ENCODE peak calls at places on chromosomes 12 and 14, in seven cellular contexts. Q is uterus, B is mammary epithelial cell, L is left lung, F is ovary, X is fibroblast of villous mesenchyme, M is MM.1S. N is an unnamed sample.

GRCh38 chr12:110775997-110776396 is 33.3 kb upstream of the PPP1CC start:
- DNase-seq in Q (no peak), B (no peak), L (no peak), F (no peak), X (no peak), M (no peak), N (no peak)

GRCh38 chr14:93303659-93304058 is 29.2 kb downstream of the BTBD7 start:
- DNase-seq in Q (no peak), B (no peak), L (no peak), F (no peak), X (no peak), M (no peak), N (peak)

GRCh38 chr14:28375295-28375694 is 391.3 kb upstream of the FOXG1 start:
- DNase-seq in Q (no peak), B (peak), L (no peak), F (no peak), X (no peak), M (peak), N (no peak)

GRCh38 chr12:12182926-12183325 is 83.9 kb downstream of the LRP6 start:
- DNase-seq in Q (no peak), B (peak), L (no peak), F (peak), X (peak), M (no peak), N (no peak)

GRCh38 chr14:45038256-45038655 is 45.7 kb upstream of the PRPF39 start:
- DNase-seq in Q (no peak), B (no peak), L (no peak), F (no peak), X (no peak), M (no peak), N (no peak)

GRCh38 chr12:2794261-2794735 is 472 bp upstream of the FKBP4 start:
- DNase-seq in Q (no peak), B (peak), L (no peak), F (no peak), X (no peak), M (no peak), N (no peak)

GRCh38 chr14:68377459-68377858 is 415.4 kb downstream of the ZFP36L1 start:
- DNase-seq in Q (peak), B (peak), L (peak), F (peak), X (peak), M (no peak), N (peak)

GRCh38 chr14:24238123-24238522 is 4.3 kb downstream of the TINF2 start:
- DNase-seq in Q (no peak), B (peak), L (no peak), F (no peak), X (no peak), M (no peak), N (no peak)

GRCh38 chr12:68794653-68795253 is 13.2 kb upstream of the MDM2 start:
- DNase-seq in Q (no peak), B (peak), L (no peak), F (no peak), X (no peak), M (no peak), N (no peak)

GRCh38 chr12:114319422-114319821 is 86.5 kb downstream of the TBX5 start:
- DNase-seq in Q (peak), B (no peak), L (peak), F (no peak), X (no peak), M (no peak), N (peak)

GRCh38 chr12:107131832-107132616 is 38.7 kb upstream of the CRY1 start:
- DNase-seq in Q (no peak), B (peak), L (no peak), F (no peak), X (peak), M (peak), N (no peak)

GRCh38 chr14:21257395-21258193 is 11.6 kb downstream of the HNRNPC start:
- DNase-seq in Q (no peak), B (no peak), L (no peak), F (no peak), X (peak), M (no peak), N (no peak)

GRCh38 chr12:69502342-69503081 is 32.3 kb downstream of the FRS2 start:
- DNase-seq in Q (no peak), B (peak), L (no peak), F (no peak), X (no peak), M (no peak), N (no peak)

GRCh38 chr12:76080729-76081415 is 3.6 kb downstream of the NAP1L1 start:
- DNase-seq in Q (no peak), B (no peak), L (no peak), F (no peak), X (peak), M (no peak), N (no peak)

GRCh38 chr12:63978519-63978918 is 134.0 kb downstream of the SRGAP1 start:
- DNase-seq in Q (no peak), B (peak), L (no peak), F (no peak), X (peak), M (no peak), N (no peak)

GRCh38 chr14:53411110-53411509 is 258.0 kb upstream of the DDHD1 start:
- DNase-seq in Q (no peak), B (no peak), L (no peak), F (no peak), X (peak), M (no peak), N (no peak)

GRCh38 chr14:54650331-54651017 is 83.5 kb downstream of the SAMD4A start:
- DNase-seq in Q (peak), B (peak), L (peak), F (no peak), X (peak), M (no peak), N (peak)

GRCh38 chr12:24599737-24600136 is 349.2 kb downstream of the BCAT1 start:
- DNase-seq in Q (no peak), B (no peak), L (no peak), F (no peak), X (no peak), M (no peak), N (no peak)

GRCh38 chr12:132576701-132577100 is 33.7 kb downstream of the LRCOL1 start:
- DNase-seq in Q (no peak), B (no peak), L (no peak), F (no peak), X (no peak), M (no peak), N (no peak)

GRCh38 chr14:61511558-61511924 is 183.8 kb upstream of the HIF1A start:
- DNase-seq in Q (no peak), B (peak), L (no peak), F (no peak), X (no peak), M (no peak), N (no peak)

GRCh38 chr14:34318014-34318413 is 144.0 kb downstream of the SPTSSA start:
- DNase-seq in Q (no peak), B (no peak), L (no peak), F (no peak), X (no peak), M (no peak), N (no peak)

GRCh38 chr12:75665216-75665615 is 153.8 kb upstream of the KRR1 start:
- DNase-seq in Q (no peak), B (no peak), L (no peak), F (no peak), X (peak), M (no peak), N (no peak)

GRCh38 chr12:63006536-63006935 is 71.6 kb upstream of the PPM1H start:
- DNase-seq in Q (no peak), B (no peak), L (no peak), F (no peak), X (no peak), M (no peak), N (no peak)

GRCh38 chr14:49688701-49689030 is 652 bp upstream of the POLE2 start:
- DNase-seq in Q (no peak), B (no peak), L (no peak), F (no peak), X (no peak), M (no peak), N (no peak)

GRCh38 chr14:29709490-29709889 is 218.2 kb downstream of the PRKD1 start:
- DNase-seq in Q (no peak), B (no peak), L (no peak), F (no peak), X (peak), M (no peak), N (no peak)

GRCh38 chr12:71504471-71504852 is 64.9 kb downstream of the LGR5 start:
- DNase-seq in Q (no peak), B (no peak), L (no peak), F (no peak), X (no peak), M (no peak), N (peak)

GRCh38 chr14:69129264-69129880 is 23.5 kb downstream of the DCAF5 start:
- DNase-seq in Q (peak), B (peak), L (peak), F (peak), X (peak), M (peak), N (peak)

GRCh38 chr12:105363890-105364289 is 33.4 kb downstream of the C12orf75 start:
- DNase-seq in Q (no peak), B (no peak), L (no peak), F (no peak), X (no peak), M (no peak), N (no peak)

GRCh38 chr14:95741051-95741490 is 27.1 kb upstream of the TCL1A start:
- DNase-seq in Q (no peak), B (peak), L (no peak), F (no peak), X (peak), M (no peak), N (no peak)
- H3K4me3 ChIP-seq in Q (no peak), B (no peak), L (no peak), F (no peak), X (no peak), M (no peak), N (no peak)

DNA sequence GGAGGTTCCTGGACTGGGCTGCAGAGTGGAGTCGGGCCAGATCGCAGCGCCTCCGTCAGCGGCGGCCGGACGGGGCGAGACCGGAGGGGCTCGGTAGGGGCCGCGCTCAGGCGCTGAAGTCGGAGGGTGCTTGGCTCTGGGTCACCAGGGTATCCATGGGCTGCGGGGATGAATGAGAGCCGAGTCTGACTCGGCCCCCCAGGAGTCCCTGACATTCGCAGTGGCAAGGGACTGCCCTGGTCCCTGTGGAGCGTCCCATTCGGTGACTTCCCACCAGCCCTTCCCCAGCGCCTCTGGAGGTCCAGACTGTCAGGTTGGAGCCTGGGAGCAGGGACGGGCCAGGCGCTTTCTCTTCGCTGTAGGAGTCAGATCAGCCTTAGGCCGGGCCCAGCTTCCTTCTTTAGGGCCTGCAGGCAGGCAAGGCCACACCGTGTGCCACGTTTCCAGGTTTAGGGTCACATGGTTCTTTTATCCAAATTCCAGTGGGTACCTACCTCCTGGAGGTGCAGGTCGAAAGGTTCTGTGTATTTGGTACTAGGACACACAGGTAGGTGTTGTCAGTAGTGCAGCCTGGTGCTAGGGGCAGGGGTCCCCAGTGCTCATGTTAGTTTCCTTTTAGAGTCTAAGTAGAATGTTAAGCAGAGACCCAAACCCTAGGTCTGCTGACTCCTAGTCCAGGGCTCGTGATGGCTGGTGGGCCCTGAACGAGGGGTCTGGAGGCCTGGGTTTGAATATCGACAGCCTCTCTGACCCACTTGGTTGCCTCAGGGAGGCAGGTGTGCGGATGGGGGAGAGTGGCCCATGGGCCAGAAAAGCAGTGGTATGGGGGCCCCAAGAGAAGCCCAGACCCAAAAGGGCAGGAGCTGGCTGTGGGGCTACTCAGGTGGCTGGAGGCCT is 1.2 kb upstream of the SLC25A29 start:
- DNase-seq in Q (no peak), B (no peak), L (peak), F (peak), X (no peak), M (no peak), N (peak)
- H3K4me3 ChIP-seq in Q (peak), B (peak), L (peak), F (peak), X (peak), M (peak), N (peak)

GRCh38 chr12:109722753-109723109 is 9.1 kb downstream of the FAM222A start:
- DNase-seq in Q (no peak), B (no peak), L (no peak), F (no peak), X (no peak), M (no peak), N (no peak)

GRCh38 chr12:109721276-109721675 is 7.7 kb downstream of the FAM222A start:
- DNase-seq in Q (no peak), B (no peak), L (no peak), F (no peak), X (no peak), M (no peak), N (peak)

GRCh38 chr12:109723311-109723791 is 9.7 kb downstream of the FAM222A start:
- DNase-seq in Q (peak), B (no peak), L (no peak), F (no peak), X (no peak), M (no peak), N (peak)

GRCh38 chr12:109720856-109721189 is 7.2 kb downstream of the FAM222A start:
- DNase-seq in Q (no peak), B (no peak), L (no peak), F (no peak), X (no peak), M (no peak), N (no peak)

DNA sequence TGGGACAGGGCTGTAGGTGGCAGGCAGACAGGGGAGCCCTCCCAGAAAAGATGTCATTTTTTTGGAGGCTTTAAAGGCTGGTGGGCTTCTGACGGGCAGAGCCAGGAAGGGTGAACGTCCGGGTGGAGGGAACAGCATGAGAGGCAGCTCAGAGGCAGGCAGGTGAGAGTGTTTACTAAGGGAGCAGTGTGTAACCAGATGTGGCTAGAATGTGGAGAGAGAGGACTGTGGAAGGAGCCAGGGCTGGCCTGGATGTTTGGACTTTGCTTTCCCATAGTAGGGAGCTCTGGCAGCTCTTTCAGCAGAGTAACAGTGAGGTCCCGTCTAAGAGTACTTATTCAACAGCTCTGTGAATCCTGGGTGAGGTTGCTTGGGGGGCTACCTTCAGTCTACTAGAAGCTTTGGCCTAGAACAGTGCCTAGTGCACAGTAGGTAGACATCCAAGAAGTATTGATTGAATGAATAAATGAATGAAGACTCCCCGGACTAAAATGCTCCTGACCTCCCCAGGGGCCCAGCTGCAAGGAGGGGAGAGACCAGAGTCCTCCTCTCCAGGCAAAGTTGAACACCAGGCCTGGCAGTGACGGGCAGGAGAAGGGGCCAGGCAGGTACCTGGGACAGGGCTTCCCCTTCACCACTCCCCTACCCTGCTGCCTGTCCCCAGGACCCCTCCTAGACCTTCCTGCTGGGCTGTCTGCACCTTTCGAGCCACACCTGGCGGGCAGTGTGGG is 8.6 kb downstream of the FAM222A start:
- DNase-seq in Q (no peak), B (no peak), L (no peak), F (no peak), X (no peak), M (no peak), N (no peak)
- H3K4me3 ChIP-seq in Q (no peak), B (no peak), L (no peak), F (no peak), X (no peak), M (no peak), N (no peak)

GRCh38 chr12:13536219-13536910 is 339.8 kb downstream of the EMP1 start:
- DNase-seq in Q (no peak), B (no peak), L (no peak), F (no peak), X (no peak), M (no peak), N (no peak)

GRCh38 chr12:13534242-13534641 is 337.7 kb downstream of the EMP1 start:
- DNase-seq in Q (no peak), B (no peak), L (no peak), F (no peak), X (no peak), M (no peak), N (no peak)

GRCh38 chr12:13537623-13538022 is 341.1 kb downstream of the EMP1 start:
- DNase-seq in Q (no peak), B (no peak), L (no peak), F (no peak), X (no peak), M (peak), N (no peak)

GRCh38 chr12:13538136-13538535 is 341.6 kb downstream of the EMP1 start:
- DNase-seq in Q (no peak), B (no peak), L (no peak), F (no peak), X (no peak), M (no peak), N (no peak)

GRCh38 chr12:13534645-13535398 is 338.3 kb downstream of the EMP1 start:
- DNase-seq in Q (peak), B (peak), L (peak), F (peak), X (peak), M (peak), N (peak)
- H3K4me3 ChIP-seq in Q (no peak), B (no peak), L (no peak), F (no peak), X (peak), M (no peak), N (no peak)

DNA sequence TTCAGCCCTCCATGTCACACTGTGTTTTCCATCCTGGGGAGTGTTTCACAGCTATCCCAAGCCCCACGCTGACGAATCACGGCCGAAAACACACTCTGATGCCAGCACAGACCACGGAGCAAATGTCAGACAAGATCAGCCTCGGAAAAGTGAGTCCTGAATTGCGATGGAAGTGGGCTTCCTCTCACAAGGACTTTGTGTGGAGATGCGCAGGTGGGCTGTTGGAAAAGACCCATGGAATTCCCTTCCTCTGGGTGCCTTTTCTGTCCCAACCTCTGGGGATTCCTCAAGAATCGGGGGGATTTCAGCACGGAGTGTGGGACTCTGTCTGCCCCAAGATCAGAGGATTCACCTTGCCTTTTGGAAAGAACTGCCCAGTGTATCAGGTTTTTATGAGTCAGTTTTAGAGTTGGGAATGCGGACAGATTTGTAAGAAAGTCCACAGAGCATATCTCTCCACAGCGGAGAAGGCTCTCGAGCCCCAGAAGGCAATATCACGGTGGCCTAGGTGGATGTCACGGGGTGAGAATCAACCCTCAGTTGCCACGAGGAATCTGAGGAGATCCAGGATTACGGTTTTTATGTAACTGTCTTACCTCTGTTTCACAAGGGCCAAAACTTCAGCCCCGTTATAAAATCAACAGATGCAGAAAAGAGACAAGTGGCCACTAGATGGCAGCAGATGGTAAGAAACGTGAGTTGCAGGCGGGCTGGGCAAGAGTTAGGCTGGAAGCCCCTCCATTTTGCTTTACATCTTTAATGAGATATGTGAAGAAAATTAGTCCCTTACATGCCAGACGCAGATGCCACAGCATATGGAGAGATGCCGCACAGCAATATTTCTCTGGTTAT is 201.9 kb downstream of the DAD1 start:
- DNase-seq in Q (peak), B (peak), L (peak), F (peak), X (peak), M (peak), N (no peak)
- H3K4me3 ChIP-seq in Q (no peak), B (no peak), L (no peak), F (no peak), X (no peak), M (no peak), N (no peak)

GRCh38 chr12:54294914-54295566 is 5.8 kb downstream of the NFE2 start:
- DNase-seq in Q (no peak), B (no peak), L (no peak), F (no peak), X (no peak), M (no peak), N (no peak)
- H3K4me3 ChIP-seq in Q (no peak), B (no peak), L (no peak), F (no peak), X (no peak), M (no peak), N (no peak)

DNA sequence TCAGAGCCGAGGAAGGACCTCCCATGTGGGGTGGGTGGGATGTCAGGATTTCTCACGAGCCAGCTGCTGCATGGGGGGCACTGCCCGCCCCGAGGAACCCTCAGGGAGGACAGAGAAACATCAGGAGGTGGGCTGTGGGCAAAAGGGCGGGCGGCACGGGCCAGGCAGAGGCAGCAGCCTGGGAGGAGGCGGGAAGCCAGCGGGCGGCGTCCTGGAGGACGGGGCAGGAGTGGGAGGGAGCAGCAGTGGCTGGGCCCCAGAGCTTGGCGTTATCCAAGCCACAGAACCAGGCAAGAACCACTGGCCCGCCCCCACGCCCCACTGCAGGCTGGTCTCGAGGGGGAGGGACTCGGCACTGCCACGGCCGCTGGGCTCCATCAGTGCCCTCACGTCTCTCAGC is 2.4 kb downstream of the C14orf180 start:
- DNase-seq in Q (peak), B (no peak), L (no peak), F (no peak), X (no peak), M (no peak), N (peak)
- H3K4me3 ChIP-seq in Q (no peak), B (no peak), L (no peak), F (no peak), X (no peak), M (no peak), N (peak)

DNA sequence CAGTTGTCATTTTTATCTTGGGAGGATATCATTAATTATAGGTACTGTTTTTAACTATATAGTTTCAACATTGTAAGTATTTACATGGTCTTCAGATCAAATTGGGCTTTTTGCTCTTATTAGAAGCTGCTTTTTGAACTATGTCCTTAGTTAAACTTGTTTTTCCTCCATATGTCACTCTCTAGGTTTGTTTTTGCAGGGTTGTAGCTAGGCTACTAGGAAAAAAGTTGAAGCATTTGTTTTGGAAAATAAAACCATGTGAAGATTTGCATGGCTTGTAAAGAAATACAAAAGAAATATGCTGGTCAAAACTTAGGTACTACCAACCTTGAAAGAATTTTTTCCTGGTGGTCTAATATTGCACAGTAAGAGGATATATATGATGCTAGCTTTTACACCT is 3.4 kb downstream of the ARID2 start:
- DNase-seq in Q (no peak), B (no peak), L (no peak), F (no peak), X (no peak), M (no peak), N (no peak)
- H3K4me3 ChIP-seq in Q (no peak), B (no peak), L (no peak), F (no peak), X (no peak), M (peak), N (no peak)